ENCODE peak calls at places on chromosomes 7 and 10, in four cellular contexts. One of them, this sample, is unnamed.

GRCh38 chr7:129375221-129375938 is 58.9 kb upstream of the STRIP2 start:
- DNase-seq in endothelial cell of umbilical vein: no peak
- DNase-seq in WERI-Rb-1: no peak
- DNase-seq in breast epithelium: no peak
- DNase-seq in this sample: no peak

GRCh38 chr7:37216156-37216839 is 232.4 kb downstream of the ELMO1 start:
- DNase-seq in endothelial cell of umbilical vein: no peak
- DNase-seq in WERI-Rb-1: no peak
- DNase-seq in breast epithelium: peak
- DNase-seq in this sample: no peak

GRCh38 chr7:19982841-19983835 is 209.7 kb upstream of the TMEM196 start:
- DNase-seq in endothelial cell of umbilical vein: peak
- DNase-seq in WERI-Rb-1: peak
- DNase-seq in breast epithelium: no peak
- DNase-seq in this sample: no peak

GRCh38 chr10:75358121-75358520 is 43.4 kb downstream of the ZNF503 start:
- DNase-seq in endothelial cell of umbilical vein: no peak
- DNase-seq in WERI-Rb-1: no peak
- DNase-seq in breast epithelium: no peak
- DNase-seq in this sample: no peak

GRCh38 chr10:58475322-58476277 is 37.1 kb upstream of the BICC1 start:
- DNase-seq in endothelial cell of umbilical vein: peak
- DNase-seq in WERI-Rb-1: no peak
- DNase-seq in breast epithelium: no peak
- DNase-seq in this sample: no peak

GRCh38 chr10:69345402-69345801 is 67.1 kb downstream of the HK1 start:
- DNase-seq in endothelial cell of umbilical vein: no peak
- DNase-seq in WERI-Rb-1: peak
- DNase-seq in breast epithelium: no peak
- DNase-seq in this sample: no peak

GRCh38 chr10:11724938-11725776 is 17.0 kb upstream of the ECHDC3 start:
- DNase-seq in endothelial cell of umbilical vein: peak
- DNase-seq in WERI-Rb-1: peak
- DNase-seq in breast epithelium: no peak
- DNase-seq in this sample: peak

GRCh38 chr7:12385364-12385786 is 18.3 kb downstream of the VWDE start:
- DNase-seq in endothelial cell of umbilical vein: no peak
- DNase-seq in WERI-Rb-1: peak
- DNase-seq in breast epithelium: no peak
- DNase-seq in this sample: no peak

GRCh38 chr7:123769371-123769770 is 20.6 kb upstream of the WASL start:
- DNase-seq in endothelial cell of umbilical vein: peak
- DNase-seq in WERI-Rb-1: no peak
- DNase-seq in breast epithelium: no peak
- DNase-seq in this sample: no peak

GRCh38 chr7:85749715-85750453 is 563.0 kb upstream of the SEMA3D start:
- DNase-seq in endothelial cell of umbilical vein: no peak
- DNase-seq in WERI-Rb-1: no peak
- DNase-seq in breast epithelium: no peak
- DNase-seq in this sample: no peak

GRCh38 chr7:16202298-16202697 is 219.0 kb downstream of the CRPPA start:
- DNase-seq in endothelial cell of umbilical vein: peak
- DNase-seq in WERI-Rb-1: no peak
- DNase-seq in breast epithelium: no peak
- DNase-seq in this sample: no peak

GRCh38 chr10:80158598-80159127 is 26.1 kb downstream of the PLAC9 start:
- DNase-seq in endothelial cell of umbilical vein: peak
- DNase-seq in WERI-Rb-1: no peak
- DNase-seq in breast epithelium: peak
- DNase-seq in this sample: no peak

GRCh38 chr7:128878226-128879105 is 15.8 kb downstream of the ATP6V1F start:
- DNase-seq in endothelial cell of umbilical vein: no peak
- DNase-seq in WERI-Rb-1: no peak
- DNase-seq in breast epithelium: no peak
- DNase-seq in this sample: no peak

GRCh38 chr10:78604721-78605120 is 464.0 kb upstream of the ZMIZ1 start:
- DNase-seq in endothelial cell of umbilical vein: no peak
- DNase-seq in WERI-Rb-1: no peak
- DNase-seq in breast epithelium: no peak
- DNase-seq in this sample: no peak

GRCh38 chr7:142181966-142182365 is 70.4 kb downstream of the MGAM2 start:
- DNase-seq in endothelial cell of umbilical vein: no peak
- DNase-seq in WERI-Rb-1: peak
- DNase-seq in breast epithelium: no peak
- DNase-seq in this sample: no peak

GRCh38 chr7:27115161-27116018 is 12.9 kb upstream of the HOXA2 start:
- DNase-seq in endothelial cell of umbilical vein: peak
- DNase-seq in WERI-Rb-1: no peak
- DNase-seq in breast epithelium: peak
- DNase-seq in this sample: no peak

GRCh38 chr7:117347480-117347879 is 24.6 kb upstream of the WNT2 start:
- DNase-seq in endothelial cell of umbilical vein: no peak
- DNase-seq in WERI-Rb-1: no peak
- DNase-seq in breast epithelium: no peak
- DNase-seq in this sample: no peak

GRCh38 chr7:87330942-87331341 is 14.5 kb upstream of the CROT start:
- DNase-seq in endothelial cell of umbilical vein: peak
- DNase-seq in WERI-Rb-1: no peak
- DNase-seq in breast epithelium: no peak
- DNase-seq in this sample: no peak

GRCh38 chr7:154767194-154767593 is 235.7 kb downstream of the PAXIP1 start:
- DNase-seq in endothelial cell of umbilical vein: no peak
- DNase-seq in WERI-Rb-1: no peak
- DNase-seq in breast epithelium: no peak
- DNase-seq in this sample: no peak

GRCh38 chr10:86049442-86049841 is 317.2 kb downstream of the GRID1 start:
- DNase-seq in endothelial cell of umbilical vein: no peak
- DNase-seq in WERI-Rb-1: no peak
- DNase-seq in breast epithelium: no peak
- DNase-seq in this sample: no peak

GRCh38 chr10:74189999-74190421 is 39.0 kb downstream of the ADK start:
- DNase-seq in endothelial cell of umbilical vein: peak
- DNase-seq in WERI-Rb-1: no peak
- DNase-seq in breast epithelium: peak
- DNase-seq in this sample: no peak

GRCh38 chr10:490256-490655 is 199.2 kb downstream of the DIP2C start:
- DNase-seq in endothelial cell of umbilical vein: no peak
- DNase-seq in WERI-Rb-1: no peak
- DNase-seq in breast epithelium: no peak
- DNase-seq in this sample: no peak

GRCh38 chr7:25569765-25570164 is 341.5 kb upstream of the NPVF start:
- DNase-seq in endothelial cell of umbilical vein: no peak
- DNase-seq in WERI-Rb-1: no peak
- DNase-seq in breast epithelium: no peak
- DNase-seq in this sample: no peak

GRCh38 chr10:127907411-127908105 is 655 bp downstream of the PTPRE start:
- DNase-seq in endothelial cell of umbilical vein: peak
- DNase-seq in WERI-Rb-1: no peak
- DNase-seq in breast epithelium: peak
- DNase-seq in this sample: no peak

GRCh38 chr7:36115448-36116321 is 37.4 kb upstream of the EEPD1 start:
- DNase-seq in endothelial cell of umbilical vein: peak
- DNase-seq in WERI-Rb-1: no peak
- DNase-seq in breast epithelium: no peak
- DNase-seq in this sample: no peak

GRCh38 chr10:8758029-8758428 is 703.5 kb downstream of the GATA3 start:
- DNase-seq in endothelial cell of umbilical vein: no peak
- DNase-seq in WERI-Rb-1: no peak
- DNase-seq in breast epithelium: no peak
- DNase-seq in this sample: no peak

GRCh38 chr10:43257210-43258031 is 9.4 kb downstream of the RASGEF1A start:
- DNase-seq in endothelial cell of umbilical vein: no peak
- DNase-seq in WERI-Rb-1: no peak
- DNase-seq in breast epithelium: no peak
- DNase-seq in this sample: no peak

GRCh38 chr10:84204122-84204521 is 9.8 kb downstream of the CDHR1 start:
- DNase-seq in endothelial cell of umbilical vein: no peak
- DNase-seq in WERI-Rb-1: peak
- DNase-seq in breast epithelium: no peak
- DNase-seq in this sample: peak

GRCh38 chr7:13115157-13115772 is 427.8 kb downstream of the ARL4A start:
- DNase-seq in endothelial cell of umbilical vein: peak
- DNase-seq in WERI-Rb-1: no peak
- DNase-seq in breast epithelium: no peak
- DNase-seq in this sample: no peak

GRCh38 chr7:23044581-23044980 is 30.7 kb upstream of the HYCC1 start:
- DNase-seq in endothelial cell of umbilical vein: no peak
- DNase-seq in WERI-Rb-1: no peak
- DNase-seq in breast epithelium: no peak
- DNase-seq in this sample: no peak

GRCh38 chr10:30639946-30640786 is 10.6 kb upstream of the LYZL2 start:
- DNase-seq in endothelial cell of umbilical vein: peak
- DNase-seq in WERI-Rb-1: no peak
- DNase-seq in breast epithelium: no peak
- DNase-seq in this sample: peak

GRCh38 chr7:1889556-1890181 is 219.6 kb downstream of the ELFN1 start:
- DNase-seq in endothelial cell of umbilical vein: no peak
- DNase-seq in WERI-Rb-1: no peak
- DNase-seq in breast epithelium: no peak
- DNase-seq in this sample: no peak

GRCh38 chr7:69002416-69002815 is 595.9 kb upstream of the AUTS2 start:
- DNase-seq in endothelial cell of umbilical vein: no peak
- DNase-seq in WERI-Rb-1: no peak
- DNase-seq in breast epithelium: no peak
- DNase-seq in this sample: no peak

GRCh38 chr7:10022957-10023356 is 950.7 kb upstream of the PHF14 start:
- DNase-seq in endothelial cell of umbilical vein: peak
- DNase-seq in WERI-Rb-1: peak
- DNase-seq in breast epithelium: no peak
- DNase-seq in this sample: no peak
- TF ChIP-seq CTCF in endothelial cell of umbilical vein: peak
- TF ChIP-seq CTCF in WERI-Rb-1: peak
- TF ChIP-seq CTCF in breast epithelium: no peak
- TF ChIP-seq CTCF in this sample: peak

DNA sequence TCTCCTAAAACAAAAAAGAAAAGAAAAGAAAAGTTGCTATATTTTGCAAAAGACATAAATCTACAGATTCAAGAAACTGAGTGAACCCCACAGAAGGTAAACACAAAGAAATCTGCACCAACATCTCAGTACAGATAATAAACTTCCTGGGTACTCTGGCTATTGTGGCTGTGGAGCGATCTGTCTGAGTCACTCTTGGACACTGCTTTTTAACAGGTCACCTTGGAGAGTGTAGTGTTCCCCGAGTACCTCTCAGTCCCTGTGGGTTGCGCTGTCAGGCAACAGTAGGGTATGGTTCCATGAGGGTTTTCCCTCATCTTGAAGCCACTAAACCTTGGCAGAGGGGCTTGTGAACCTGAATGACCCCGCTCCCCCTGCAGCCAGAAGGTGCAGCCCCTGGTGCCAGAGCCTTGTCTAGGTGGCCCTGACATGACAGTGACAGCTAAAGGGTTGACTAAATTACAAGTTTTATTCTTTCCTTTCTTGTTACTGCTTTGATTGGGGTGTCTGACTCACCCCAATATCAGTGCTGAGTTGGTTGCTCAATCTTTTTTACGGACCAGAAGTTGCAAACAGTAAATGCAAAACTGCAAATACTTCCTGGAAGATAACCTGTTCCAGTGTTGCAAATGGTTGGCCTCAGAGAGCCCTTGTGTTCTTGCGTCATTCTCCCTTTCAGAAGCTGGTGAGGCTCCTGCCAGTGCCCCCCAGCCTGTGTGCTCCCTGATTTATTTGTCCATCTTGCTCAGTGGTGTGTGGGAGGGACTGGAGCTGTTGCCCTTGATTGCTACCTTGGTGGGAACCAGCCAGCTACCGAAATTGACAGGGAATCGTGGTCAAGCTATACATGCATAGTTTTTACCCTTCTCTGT is 30.6 kb downstream of the POR start:
- DNase-seq in endothelial cell of umbilical vein: no peak
- DNase-seq in WERI-Rb-1: no peak
- DNase-seq in breast epithelium: no peak
- DNase-seq in this sample: no peak
- TF ChIP-seq CTCF in endothelial cell of umbilical vein: no peak
- TF ChIP-seq CTCF in WERI-Rb-1: no peak
- TF ChIP-seq CTCF in breast epithelium: no peak
- TF ChIP-seq CTCF in this sample: no peak

DNA sequence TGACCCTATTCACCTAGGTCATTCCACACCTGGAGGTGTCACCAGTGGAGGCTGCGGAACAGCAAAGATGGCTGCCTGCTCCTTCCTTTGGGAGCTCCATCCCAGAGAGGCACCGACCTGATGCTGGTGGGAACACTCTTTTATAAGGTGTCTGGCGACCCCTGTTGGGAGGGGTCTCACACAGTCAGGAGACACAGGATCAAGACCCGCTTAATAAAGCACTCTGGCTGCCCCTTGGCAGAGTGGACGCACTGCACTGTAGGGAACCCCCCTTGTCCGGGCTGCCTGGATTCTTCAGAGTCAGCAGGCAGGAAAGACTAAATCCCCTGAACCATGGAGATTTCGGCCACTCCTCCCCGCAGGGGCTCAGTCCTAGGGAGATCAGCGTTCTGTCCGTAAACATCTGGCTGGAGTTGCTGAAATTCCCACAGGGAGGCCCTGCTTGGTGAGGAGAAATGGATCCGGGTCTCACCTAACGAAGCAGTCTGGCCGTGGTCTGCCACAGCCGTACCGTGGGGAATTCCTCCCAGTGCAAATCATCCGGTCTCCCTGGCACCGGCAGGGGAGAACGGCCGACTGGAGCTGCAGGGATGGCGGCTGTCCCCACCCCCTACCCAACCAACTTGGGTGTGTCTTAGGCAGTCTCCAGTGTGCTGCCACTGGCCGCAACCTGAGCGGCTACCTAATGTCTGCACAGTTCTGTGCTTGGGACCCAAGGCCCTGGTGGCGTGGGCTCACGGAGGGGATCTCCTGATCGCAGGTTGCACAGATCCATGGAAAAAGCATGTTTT is 66.1 kb downstream of the LSMEM1 start:
- DNase-seq in endothelial cell of umbilical vein: no peak
- DNase-seq in WERI-Rb-1: peak
- DNase-seq in breast epithelium: no peak
- DNase-seq in this sample: no peak
- TF ChIP-seq CTCF in endothelial cell of umbilical vein: no peak
- TF ChIP-seq CTCF in WERI-Rb-1: peak
- TF ChIP-seq CTCF in breast epithelium: no peak
- TF ChIP-seq CTCF in this sample: peak

GRCh38 chr10:96339956-96340904 is 18.6 kb downstream of the OPALIN start:
- DNase-seq in endothelial cell of umbilical vein: peak
- DNase-seq in WERI-Rb-1: peak
- DNase-seq in breast epithelium: peak
- DNase-seq in this sample: peak
- TF ChIP-seq CTCF in endothelial cell of umbilical vein: peak
- TF ChIP-seq CTCF in WERI-Rb-1: peak
- TF ChIP-seq CTCF in breast epithelium: no peak
- TF ChIP-seq CTCF in this sample: peak

GRCh38 chr10:118324140-118324539 is 18.0 kb downstream of the FAM204A start:
- DNase-seq in endothelial cell of umbilical vein: no peak
- DNase-seq in WERI-Rb-1: no peak
- DNase-seq in breast epithelium: no peak
- DNase-seq in this sample: no peak
- TF ChIP-seq CTCF in endothelial cell of umbilical vein: no peak
- TF ChIP-seq CTCF in WERI-Rb-1: no peak
- TF ChIP-seq CTCF in breast epithelium: no peak
- TF ChIP-seq CTCF in this sample: no peak

GRCh38 chr10:50417906-50418697 is 166.8 kb upstream of the ASAH2 start:
- DNase-seq in endothelial cell of umbilical vein: peak
- DNase-seq in WERI-Rb-1: no peak
- DNase-seq in breast epithelium: no peak
- DNase-seq in this sample: no peak
- TF ChIP-seq CTCF in endothelial cell of umbilical vein: no peak
- TF ChIP-seq CTCF in WERI-Rb-1: no peak
- TF ChIP-seq CTCF in breast epithelium: no peak
- TF ChIP-seq CTCF in this sample: no peak

This sample was measured in D721Med.